ENCODE peak calls at places on chromosomes 12 and 14, in six cellular contexts. V is CD4-positive, alpha-beta memory T cell; Y is cardiac muscle cell; D is AG04450; A is DND-41; J is tibial artery. F is an unnamed sample.
A peak's percentile ranks its signal among the peaks of the same experiment; 100 is the strongest.

GRCh38 chr12:34394211-34395055 is 372.1 kb downstream of the ALG10 start:
- DNase-seq in V (no peak), Y (no peak), D (no peak), A (no peak), J (peak; percentile 48), F (no peak)

GRCh38 chr12:91111366-91112321 is at the start of gene LUM:
- DNase-seq in V (no peak), Y (peak; percentile 73), D (no peak), A (no peak), J (no peak), F (no peak)

GRCh38 chr12:101414533-101415119 is 7.1 kb upstream of the ARL1 start:
- DNase-seq in V (peak; percentile 3), Y (peak; percentile 71), D (peak; percentile 30), A (no peak), J (no peak), F (peak; percentile 73)

GRCh38 chr12:130501821-130502220 is 164.1 kb downstream of the PIWIL1 start:
- DNase-seq in V (no peak), Y (no peak), D (no peak), A (no peak), J (no peak), F (no peak)

GRCh38 chr12:124646385-124647230 is 79.2 kb upstream of the NCOR2 start:
- DNase-seq in V (no peak), Y (no peak), D (no peak), A (no peak), J (no peak), F (no peak)

GRCh38 chr12:102691773-102692555 is 211.6 kb upstream of the IGF1 start:
- DNase-seq in V (no peak), Y (no peak), D (no peak), A (no peak), J (no peak), F (no peak)

GRCh38 chr12:64900540-64900939 is 76.1 kb downstream of the TBC1D30 start:
- DNase-seq in V (no peak), Y (peak; percentile 44), D (no peak), A (no peak), J (no peak), F (no peak)

GRCh38 chr12:67352682-67353081 is 83.5 kb downstream of the CAND1 start:
- DNase-seq in V (no peak), Y (no peak), D (no peak), A (no peak), J (no peak), F (no peak)

GRCh38 chr14:68927956-68928675 is 51.0 kb downstream of the ACTN1 start:
- DNase-seq in V (no peak), Y (no peak), D (no peak), A (no peak), J (no peak), F (no peak)

GRCh38 chr12:83827860-83828259 is 1084.7 kb downstream of the SLC6A15 start:
- DNase-seq in V (no peak), Y (peak; percentile 26), D (no peak), A (no peak), J (no peak), F (no peak)

GRCh38 chr12:57229041-57229633 is 374 bp upstream of the SHMT2 start:
- DNase-seq in V (no peak), Y (no peak), D (no peak), A (peak; percentile 66), J (no peak), F (peak; percentile 50)

GRCh38 chr12:89932950-89933349 is 224.3 kb upstream of the ATP2B1 start:
- DNase-seq in V (no peak), Y (no peak), D (no peak), A (no peak), J (no peak), F (no peak)

GRCh38 chr14:68792830-68793733 is at the start of gene ZFP36L1:
- DNase-seq in V (peak; percentile 94), Y (peak; percentile 98), D (peak; percentile 92), A (peak; percentile 96), J (peak; percentile 96), F (peak; percentile 94)

GRCh38 chr12:118432812-118433540 is 56.6 kb downstream of the SUDS3 start:
- DNase-seq in V (no peak), Y (no peak), D (no peak), A (no peak), J (no peak), F (no peak)

GRCh38 chr12:7716391-7716790 is 5.2 kb downstream of the DPPA3 start:
- DNase-seq in V (no peak), Y (no peak), D (no peak), A (no peak), J (no peak), F (peak; percentile 11)

GRCh38 chr12:15404485-15404884 is 82.2 kb downstream of the PTPRO start:
- DNase-seq in V (no peak), Y (peak; percentile 8), D (no peak), A (no peak), J (no peak), F (no peak)

GRCh38 chr14:61103541-61104339 is 122.7 kb downstream of the SLC38A6 start:
- DNase-seq in V (no peak), Y (peak; percentile 94), D (peak; percentile 95), A (no peak), J (peak; percentile 82), F (no peak)

GRCh38 chr12:50825372-50825838 is 17.3 kb upstream of the TMPRSS12 start:
- DNase-seq in V (peak; percentile 60), Y (peak; percentile 89), D (peak; percentile 50), A (no peak), J (no peak), F (peak; percentile 76)

GRCh38 chr12:89305373-89305772 is 46.9 kb downstream of the DUSP6 start:
- DNase-seq in V (no peak), Y (no peak), D (no peak), A (no peak), J (no peak), F (no peak)

DNA sequence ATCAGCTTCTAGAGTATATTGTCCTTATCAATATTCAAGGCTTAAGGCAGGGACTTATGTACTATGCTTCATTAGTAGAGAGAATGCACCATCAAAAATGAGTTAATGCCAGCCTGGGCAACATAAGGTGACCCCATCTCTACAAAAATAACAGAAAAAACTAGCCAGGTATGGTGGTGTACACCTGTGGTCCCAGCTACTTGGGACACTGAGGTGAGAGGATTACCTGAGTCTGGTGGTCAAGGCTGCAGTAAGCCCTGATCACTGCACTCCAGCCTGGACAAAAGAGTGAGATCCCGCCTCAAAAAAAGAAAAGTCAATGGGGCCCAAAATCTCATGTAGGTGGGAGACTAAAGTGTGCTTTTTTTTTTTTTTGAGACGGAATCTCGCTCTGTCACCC is 8.8 kb downstream of the PPP4R3A start:
- DNase-seq in V (no peak), Y (no peak), D (no peak), A (no peak), J (no peak), F (no peak)
- H3K27ac ChIP-seq in V (no peak overlapping the region), Y (no peak overlapping the region), D (no peak overlapping the region), A (no peak overlapping the region), J (no peak overlapping the region), F (peak overlapping the region; percentile 5)

GRCh38 chr12:45611495-45611894 is 118.0 kb upstream of the ARID2 start:
- DNase-seq in V (no peak), Y (no peak), D (no peak), A (no peak), J (no peak), F (no peak)
- H3K4me3 ChIP-seq in V (no peak overlapping the region), Y (no peak overlapping the region), D (no peak overlapping the region), A (no peak overlapping the region), J (peak overlapping the region; percentile 36), F (no peak overlapping the region)

DNA sequence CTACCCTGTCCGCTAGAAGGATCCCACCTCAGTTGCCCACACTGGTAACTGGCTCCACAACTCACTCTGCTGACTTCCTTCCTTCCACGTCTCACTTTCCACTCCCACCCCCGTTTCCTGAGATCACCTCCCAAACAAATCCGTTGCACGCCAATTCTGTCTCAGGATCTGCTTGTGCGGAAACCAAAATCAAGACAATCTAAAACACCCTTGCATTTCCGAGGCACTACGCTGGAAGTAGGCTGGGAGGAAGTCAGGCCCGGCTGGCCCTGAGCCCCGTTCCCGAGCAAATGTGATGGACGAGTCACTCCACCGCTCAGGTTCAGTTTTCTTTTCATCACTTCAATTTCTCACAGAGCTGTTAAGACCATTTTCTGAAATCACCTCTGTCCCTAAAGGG is 23.1 kb downstream of the ABCB9 start:
- DNase-seq in V (no peak), Y (peak; percentile 34), D (no peak), A (no peak), J (no peak), F (no peak)
- H3K27ac ChIP-seq in V (no peak overlapping the region), Y (no peak overlapping the region), D (no peak overlapping the region), A (no peak overlapping the region), J (peak overlapping the region; percentile 3), F (no peak overlapping the region)

DNA sequence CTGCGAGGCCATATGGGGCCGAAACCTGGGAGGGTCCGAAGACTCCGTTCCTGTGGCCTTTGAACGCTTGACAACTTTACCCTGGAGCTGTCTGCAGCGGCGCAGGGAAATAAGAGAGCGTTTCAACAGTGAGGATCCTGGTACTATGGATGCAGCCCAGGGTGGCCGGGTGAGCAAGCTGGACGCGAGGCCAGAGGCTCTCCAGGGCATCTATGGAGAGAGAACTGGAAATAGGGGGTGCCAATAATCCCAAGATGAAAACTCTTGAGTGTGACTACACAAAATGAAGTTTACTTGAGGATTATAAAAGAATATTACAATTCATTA is 1.1 kb upstream of the ABCC9 start:
- DNase-seq in V (no peak), Y (no peak), D (no peak), A (no peak), J (no peak), F (no peak)
- H3K4me3 ChIP-seq in V (no peak overlapping the region), Y (peak overlapping the region; percentile 43), D (no peak overlapping the region), A (no peak overlapping the region), J (peak overlapping the region; percentile 70), F (no peak overlapping the region)

DNA sequence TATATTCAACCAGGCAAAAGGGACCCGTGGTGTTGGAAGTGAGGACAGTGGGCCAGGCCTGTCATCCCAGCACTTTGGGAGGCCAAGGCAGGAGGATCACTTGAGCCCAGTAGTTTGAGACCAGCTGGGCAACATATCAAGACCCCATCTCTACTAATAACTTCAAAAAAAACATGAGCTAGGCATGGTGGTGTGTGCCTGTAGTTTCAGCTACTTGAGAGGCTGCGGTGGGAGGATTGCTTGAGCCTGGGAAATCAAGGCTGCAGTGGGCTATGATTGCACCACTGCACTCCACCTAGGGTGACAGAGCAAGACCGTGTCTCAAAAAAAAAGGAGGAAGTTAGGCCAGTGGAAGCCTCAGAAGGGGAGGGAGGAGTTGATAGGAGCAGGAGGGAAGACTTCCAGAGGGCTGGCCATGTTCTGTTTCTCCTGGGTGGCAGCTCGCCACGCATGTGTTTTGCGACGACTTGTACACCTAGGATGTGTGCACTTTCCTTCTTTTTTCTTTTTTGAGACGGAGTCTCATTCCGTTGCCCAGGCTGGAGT is 10.1 kb downstream of the SLC25A29 start:
- DNase-seq in V (no peak), Y (no peak), D (no peak), A (no peak), J (peak; percentile 52), F (no peak)
- H3K27ac ChIP-seq in V (no peak overlapping the region), Y (no peak overlapping the region), D (no peak overlapping the region), A (no peak overlapping the region), J (peak overlapping the region; percentile 78), F (no peak overlapping the region)

GRCh38 chr12:10968765-10969456 is 17.8 kb downstream of the TAS2R50 start:
- DNase-seq in V (no peak), Y (peak; percentile 90), D (peak; percentile 26), A (no peak), J (peak; percentile 74), F (no peak)
- H3K4me3 ChIP-seq in V (no peak overlapping the region), Y (no peak overlapping the region), D (no peak overlapping the region), A (no peak overlapping the region), J (no peak overlapping the region), F (no peak overlapping the region)

GRCh38 chr14:76168531-76168930 is 16.8 kb downstream of the GPATCH2L start:
- DNase-seq in V (no peak), Y (no peak), D (no peak), A (no peak), J (no peak), F (no peak)

GRCh38 chr14:76169776-76170175 is 18.1 kb downstream of the GPATCH2L start:
- DNase-seq in V (no peak), Y (no peak), D (no peak), A (no peak), J (no peak), F (no peak)

GRCh38 chr14:76163668-76164363 is 12.1 kb downstream of the GPATCH2L start:
- DNase-seq in V (no peak), Y (no peak), D (no peak), A (no peak), J (no peak), F (no peak)
- H3K27ac ChIP-seq in V (no peak overlapping the region), Y (peak overlapping the region; percentile 88), D (no peak overlapping the region), A (no peak overlapping the region), J (no peak overlapping the region), F (no peak overlapping the region)

F was measured in OCI-LY7.